ENCODE peak calls at places on chromosomes 1 and 21, in four cellular contexts. X is K562, W is uterus, D is gastrocnemius medialis. O is an unnamed sample.

GRCh38 chr1:115142616-115143015 is 53.3 kb upstream of the TSPAN2 start:
- DNase-seq in X (no peak), W (no peak), D (no peak), O (no peak)

GRCh38 chr21:31334648-31335121 is 9.4 kb downstream of the TIAM1 start:
- DNase-seq in X (no peak), W (no peak), D (no peak), O (no peak)

GRCh38 chr1:201349091-201349490 is 28.4 kb downstream of the TNNT2 start:
- DNase-seq in X (no peak), W (no peak), D (no peak), O (no peak)

GRCh38 chr21:43988506-43989230 is 23.4 kb upstream of the TRAPPC10 start:
- DNase-seq in X (no peak), W (no peak), D (no peak), O (no peak)

GRCh38 chr1:197464039-197464438 is 196.0 kb downstream of the CRB1 start:
- DNase-seq in X (no peak), W (peak), D (peak), O (no peak)

GRCh38 chr1:65041014-65041413 is 74.7 kb upstream of the JAK1 start:
- DNase-seq in X (no peak), W (no peak), D (peak), O (no peak)

GRCh38 chr21:35234725-35235124 is 185.6 kb upstream of the RUNX1 start:
- DNase-seq in X (no peak), W (no peak), D (no peak), O (no peak)

GRCh38 chr1:9942399-9942938 is 722 bp downstream of the LZIC start:
- DNase-seq in X (peak), W (no peak), D (no peak), O (no peak)

GRCh38 chr1:43513471-43514173 is 17.1 kb upstream of the PTPRF start:
- DNase-seq in X (no peak), W (no peak), D (no peak), O (no peak)

GRCh38 chr21:36261459-36261858 is 58.5 kb upstream of the MORC3 start:
- DNase-seq in X (no peak), W (no peak), D (no peak), O (no peak)

GRCh38 chr1:51237313-51237700 is 1.2 kb downstream of the RNF11 start:
- DNase-seq in X (no peak), W (no peak), D (no peak), O (no peak)

GRCh38 chr21:46038871-46039397 is 57.4 kb downstream of the COL6A1 start:
- DNase-seq in X (no peak), W (peak), D (peak), O (peak)

GRCh38 chr21:28761709-28762356 is 230.8 kb downstream of the LTN1 start:
- DNase-seq in X (no peak), W (no peak), D (no peak), O (no peak)

GRCh38 chr1:161199506-161200119 is 759 bp upstream of the ADAMTS4 start:
- DNase-seq in X (no peak), W (no peak), D (no peak), O (no peak)

GRCh38 chr1:161198206-161198876 is 513 bp downstream of the ADAMTS4 start:
- DNase-seq in X (no peak), W (peak), D (peak), O (no peak)

GRCh38 chr1:161197560-161198205 is 1.2 kb downstream of the ADAMTS4 start:
- DNase-seq in X (no peak), W (no peak), D (no peak), O (no peak)

GRCh38 chr1:161200421-161200991 is 1.7 kb upstream of the ADAMTS4 start:
- DNase-seq in X (peak), W (no peak), D (no peak), O (no peak)

GRCh38 chr1:161198877-161199431 is at the start of gene ADAMTS4:
- DNase-seq in X (peak), W (peak), D (peak), O (no peak)
- TF ChIP-seq POLR2A in X (peak), W (peak), D (peak), O (no peak)

DNA sequence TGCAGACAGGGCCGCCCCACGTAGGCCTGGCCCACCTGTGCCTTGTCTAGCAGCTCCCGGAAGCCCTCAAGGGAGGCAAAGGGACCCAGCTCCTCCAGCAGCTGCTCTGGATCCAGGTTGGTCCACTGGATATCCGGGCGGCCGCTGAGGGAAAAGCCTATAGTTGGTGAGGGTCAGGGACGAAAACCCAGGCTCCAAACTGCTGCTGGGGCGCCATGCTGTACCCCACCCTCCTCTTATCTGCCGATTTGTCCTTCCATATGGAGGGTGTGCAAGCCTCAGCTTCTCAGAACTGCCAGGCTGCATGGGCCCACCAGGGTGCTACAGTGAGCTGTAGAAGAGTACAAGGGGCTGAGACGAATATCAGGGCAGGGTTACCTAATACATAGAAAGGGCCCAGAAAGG is 12.2 kb downstream of the PTCH2 start:
- DNase-seq in X (peak), W (no peak), D (no peak), O (no peak)
- TF ChIP-seq POLR2A in X (no peak), W (no peak), D (no peak), O (no peak)

GRCh38 chr1:204506091-204506968 is 9.9 kb upstream of the MDM4 start:
- DNase-seq in X (peak), W (peak), D (peak), O (peak)

GRCh38 chr1:204506969-204507316 is 9.3 kb upstream of the MDM4 start:
- DNase-seq in X (peak), W (peak), D (peak), O (no peak)

GRCh38 chr1:204505674-204506073 is 10.5 kb upstream of the MDM4 start:
- DNase-seq in X (no peak), W (no peak), D (no peak), O (no peak)

GRCh38 chr1:204509186-204509635 is 7.0 kb upstream of the MDM4 start:
- DNase-seq in X (no peak), W (no peak), D (no peak), O (no peak)

DNA sequence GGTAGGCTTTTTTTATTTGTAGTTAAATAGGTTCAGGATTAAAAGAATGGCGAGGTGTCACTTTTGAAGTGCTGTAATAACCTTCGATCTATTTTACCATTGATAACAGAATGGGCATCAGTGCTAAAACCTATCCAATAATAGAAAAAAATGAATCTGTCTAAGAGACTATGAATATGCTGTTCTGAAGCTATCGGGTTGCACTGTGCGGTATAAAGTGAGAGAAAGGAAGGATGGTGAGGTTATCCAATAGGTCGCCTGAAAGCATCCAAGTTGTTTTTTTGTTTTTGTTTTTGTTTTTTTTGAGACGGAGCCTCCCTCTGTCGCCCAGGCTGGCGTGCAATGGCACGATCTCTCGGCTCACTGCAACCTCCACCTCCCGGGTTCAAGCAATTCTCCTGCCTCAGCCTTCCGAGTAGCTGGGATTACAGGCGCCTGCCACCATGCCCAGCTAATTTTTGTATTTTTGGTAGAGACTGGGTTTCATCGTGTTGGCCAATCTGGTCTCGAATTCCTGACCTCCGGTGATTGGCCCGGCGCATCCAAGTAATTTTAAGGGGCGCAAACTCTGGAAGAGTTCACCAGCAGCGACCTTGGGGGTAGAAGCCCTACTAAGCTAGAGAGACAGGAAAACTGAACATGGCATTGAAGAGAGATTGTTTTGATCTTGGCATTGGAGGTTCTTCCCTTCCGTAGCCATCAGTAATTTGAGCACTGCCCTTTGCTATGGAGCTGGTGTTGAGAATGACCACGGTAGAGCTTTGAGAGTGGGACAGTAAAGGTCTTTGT is 8.7 kb upstream of the MDM4 start:
- DNase-seq in X (peak), W (no peak), D (peak), O (no peak)
- TF ChIP-seq POLR2A in X (peak), W (no peak), D (no peak), O (no peak)

GRCh38 chr1:151130837-151131586 is 15.4 kb downstream of the SEMA6C start:
- DNase-seq in X (peak), W (peak), D (peak), O (no peak)
- TF ChIP-seq POLR2A in X (no peak), W (peak), D (peak), O (no peak)

GRCh38 chr1:89200668-89201488 is 2.1 kb upstream of the GBP4 start:
- DNase-seq in X (no peak), W (no peak), D (no peak), O (no peak)

GRCh38 chr1:89211035-89211634 is 12.4 kb upstream of the GBP4 start:
- DNase-seq in X (no peak), W (no peak), D (no peak), O (no peak)

GRCh38 chr1:89203166-89203565 is 4.4 kb upstream of the GBP4 start:
- DNase-seq in X (no peak), W (no peak), D (no peak), O (no peak)

GRCh38 chr1:89201489-89201794 is 2.7 kb upstream of the GBP4 start:
- DNase-seq in X (no peak), W (no peak), D (no peak), O (no peak)

GRCh38 chr1:89206361-89206760 is 7.6 kb upstream of the GBP4 start:
- DNase-seq in X (no peak), W (no peak), D (no peak), O (no peak)
- TF ChIP-seq POLR2A in X (no peak), W (no peak), D (no peak), O (no peak)

GRCh38 chr1:23561813-23562100 is 2.5 kb upstream of the ID3 start:
- DNase-seq in X (no peak), W (no peak), D (no peak), O (no peak)

GRCh38 chr1:23561076-23561812 is 1.9 kb upstream of the ID3 start:
- DNase-seq in X (no peak), W (no peak), D (no peak), O (no peak)

GRCh38 chr1:23563003-23563402 is 3.7 kb upstream of the ID3 start:
- DNase-seq in X (no peak), W (no peak), D (no peak), O (no peak)

GRCh38 chr1:23563755-23564374 is 4.6 kb upstream of the ID3 start:
- DNase-seq in X (no peak), W (no peak), D (no peak), O (no peak)

GRCh38 chr1:23562138-23562819 is 3.0 kb upstream of the ID3 start:
- DNase-seq in X (peak), W (peak), D (peak), O (peak)
- TF ChIP-seq POLR2A in X (peak), W (peak), D (peak), O (no peak)

GRCh38 chr1:237613984-237614383 is 276.7 kb downstream of the ZP4 start:
- DNase-seq in X (no peak), W (no peak), D (no peak), O (no peak)

DNA sequence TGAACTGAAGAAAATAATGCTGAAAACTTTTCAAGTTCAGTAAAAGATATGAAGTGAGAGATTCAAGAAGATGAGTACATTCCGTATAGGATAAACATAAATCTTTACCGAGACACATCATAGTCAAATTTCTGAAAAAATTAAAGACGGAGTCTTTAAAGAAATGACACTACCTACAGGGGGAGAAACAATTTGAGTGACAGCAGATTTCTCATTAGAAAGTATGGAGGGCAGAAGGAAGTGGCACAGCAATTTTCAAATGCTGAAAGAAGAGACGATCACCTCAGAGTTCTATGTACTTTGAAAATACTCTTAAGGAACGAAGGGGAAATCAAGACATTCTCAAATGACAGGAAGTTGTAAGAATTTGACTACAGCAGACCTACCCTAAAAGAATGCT is 271.2 kb downstream of the ZP4 start:
- DNase-seq in X (no peak), W (no peak), D (no peak), O (no peak)
- TF ChIP-seq POLR2A in X (no peak), W (no peak), D (no peak), O (no peak)

GRCh38 chr1:19449454-19450228 is 35.7 kb downstream of the CAPZB start:
- DNase-seq in X (no peak), W (no peak), D (no peak), O (no peak)

GRCh38 chr1:19454265-19455198 is 30.8 kb downstream of the CAPZB start:
- DNase-seq in X (no peak), W (no peak), D (no peak), O (no peak)

GRCh38 chr1:19453843-19454242 is 31.5 kb downstream of the CAPZB start:
- DNase-seq in X (no peak), W (no peak), D (no peak), O (no peak)

GRCh38 chr1:19450811-19451564 is 34.4 kb downstream of the CAPZB start:
- DNase-seq in X (no peak), W (no peak), D (no peak), O (peak)

DNA sequence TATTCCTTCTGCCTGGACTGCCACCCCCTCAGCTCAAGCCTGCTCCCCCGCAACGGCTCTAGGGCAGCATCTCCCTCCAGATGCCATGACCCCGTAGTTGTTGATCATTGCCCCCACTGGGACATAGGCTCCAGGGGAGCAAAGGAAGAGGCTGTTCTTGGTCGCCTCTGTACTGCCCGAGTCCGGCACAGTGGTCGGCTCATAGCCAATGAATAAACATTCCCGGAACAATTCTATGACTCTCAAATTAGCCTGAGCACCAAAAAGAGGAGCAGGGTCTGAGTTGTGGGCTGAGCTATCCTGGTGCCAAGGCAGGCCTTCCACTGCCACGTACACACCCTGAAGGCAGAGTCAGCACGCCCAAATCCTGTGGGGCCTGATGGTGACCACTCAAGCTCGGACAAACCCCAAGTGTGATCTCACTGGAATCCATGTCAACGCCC is 33.1 kb downstream of the CAPZB start:
- DNase-seq in X (no peak), W (peak), D (peak), O (no peak)
- TF ChIP-seq POLR2A in X (no peak), W (no peak), D (no peak), O (no peak)

O was measured in H54.